ENCODE peak calls at places on chromosome 4, in five cellular contexts. B, I, V, J and D are unnamed samples.

GRCh38 chr4:110193822-110194761 is 4.3 kb downstream of the ELOVL6 start:
- DNase-seq in B (peak), V (peak), I (peak), J (peak), D (peak)

GRCh38 chr4:126869967-126870366 is 762.8 kb upstream of the INTU start:
- DNase-seq in B (no peak), I (no peak), J (no peak), V (no peak), D (no peak)

GRCh38 chr4:54800831-54801530 is 143.2 kb downstream of the KIT start:
- DNase-seq in I (no peak), J (no peak), B (no peak), V (no peak), D (no peak)

GRCh38 chr4:26062221-26062620 is 148.2 kb downstream of the SMIM20 start:
- DNase-seq in V (no peak), B (no peak), I (no peak), J (no peak), D (no peak)

GRCh38 chr4:82043081-82043808 is 330.5 kb downstream of the HNRNPD start:
- DNase-seq in B (peak), I (no peak), J (peak), V (peak), D (peak)

GRCh38 chr4:10951306-10951705 is 266.7 kb upstream of the CLNK start:
- DNase-seq in I (no peak), J (no peak), V (no peak), B (no peak), D (no peak)

GRCh38 chr4:67054901-67055300 is 490.4 kb downstream of the CENPC start:
- DNase-seq in V (no peak), B (no peak), J (no peak), I (no peak), D (no peak)

GRCh38 chr4:8828869-8829268 is 42.8 kb downstream of the HMX1 start:
- DNase-seq in I (no peak), B (no peak), V (peak), J (peak), D (no peak)

GRCh38 chr4:37453004-37453360 is 208.4 kb downstream of the NWD2 start:
- DNase-seq in B (peak), J (peak), I (peak), V (peak), D (peak)

GRCh38 chr4:6179362-6179761 is 21.0 kb downstream of the JAKMIP1 start:
- DNase-seq in J (no peak), I (no peak), B (no peak), V (no peak), D (no peak)

GRCh38 chr4:185945238-185945637 is 123.7 kb upstream of the TLR3 start:
- DNase-seq in J (no peak), B (no peak), V (no peak), I (no peak), D (no peak)

GRCh38 chr4:143389543-143390195 is 53.0 kb downstream of the GAB1 start:
- DNase-seq in I (no peak), V (no peak), B (no peak), J (no peak), D (no peak)

GRCh38 chr4:181225616-181226261 is 1017.5 kb upstream of the TENM3 start:
- DNase-seq in B (peak), I (no peak), V (peak), J (no peak), D (no peak)

GRCh38 chr4:128525387-128525786 is 237.8 kb upstream of the PGRMC2 start:
- DNase-seq in I (no peak), J (no peak), B (no peak), V (no peak), D (no peak)

GRCh38 chr4:107193989-107194388 is 157.9 kb upstream of the DKK2 start:
- DNase-seq in I (no peak), V (no peak), B (no peak), J (no peak), D (no peak)

GRCh38 chr4:60582167-60582566 is 618.0 kb upstream of the ADGRL3 start:
- DNase-seq in B (no peak), J (no peak), I (no peak), V (no peak), D (no peak)

GRCh38 chr4:113673450-113673849 is 88.1 kb downstream of the CAMK2D start:
- DNase-seq in J (no peak), I (no peak), V (peak), B (peak), D (peak)

GRCh38 chr4:26871611-26872010 is 11.0 kb downstream of the STIM2 start:
- DNase-seq in V (no peak), J (no peak), B (peak), I (no peak), D (peak)

GRCh38 chr4:103372002-103372558 is 173.9 kb upstream of the CENPE start:
- DNase-seq in I (no peak), V (no peak), J (no peak), B (no peak), D (no peak)

GRCh38 chr4:7375427-7375826 is 59.3 kb downstream of the PSAPL1 start:
- DNase-seq in J (no peak), V (no peak), I (no peak), B (no peak), D (no peak)

GRCh38 chr4:103397527-103397926 is 199.4 kb upstream of the CENPE start:
- DNase-seq in I (no peak), V (no peak), B (no peak), J (no peak), D (no peak)

GRCh38 chr4:67922697-67923096 is 38.9 kb upstream of the TMPRSS11D start:
- DNase-seq in V (no peak), I (no peak), J (no peak), B (no peak), D (no peak)

GRCh38 chr4:57020467-57021101 is 41.9 kb downstream of the POLR2B start:
- DNase-seq in B (no peak), J (no peak), V (no peak), I (no peak), D (no peak)

GRCh38 chr4:19945501-19945900 is 306.2 kb upstream of the SLIT2 start:
- DNase-seq in B (no peak), I (no peak), J (no peak), V (no peak), D (no peak)

GRCh38 chr4:55781809-55782208 is 37.8 kb upstream of the EXOC1L start:
- DNase-seq in I (no peak), V (no peak), J (no peak), B (no peak), D (no peak)

GRCh38 chr4:16521156-16521915 is 295.1 kb upstream of the TAPT1 start:
- DNase-seq in B (no peak), I (no peak), J (no peak), V (no peak), D (no peak)

GRCh38 chr4:28443371-28443770 is 1582.7 kb downstream of the STIM2 start:
- DNase-seq in B (no peak), I (no peak), J (no peak), V (no peak), D (no peak)

GRCh38 chr4:187309456-187309855 is 585.8 kb upstream of the FAT1 start:
- DNase-seq in I (no peak), V (no peak), J (no peak), B (no peak), D (no peak)

GRCh38 chr4:80446664-80447063 is 111.1 kb downstream of the CFAP299 start:
- DNase-seq in I (no peak), V (no peak), J (no peak), B (no peak), D (no peak)

GRCh38 chr4:138707746-138708145 is 307.8 kb upstream of the NOCT start:
- DNase-seq in I (no peak), B (no peak), J (no peak), V (no peak), D (no peak)

GRCh38 chr4:109977854-109978501 is 65.3 kb downstream of the EGF start:
- DNase-seq in I (no peak), J (no peak), V (no peak), B (peak), D (no peak)

GRCh38 chr4:104591505-104591904 is 96.8 kb upstream of the CXXC4 start:
- DNase-seq in I (peak), J (no peak), B (peak), V (peak), D (peak)

GRCh38 chr4:109411964-109412363 is 21.7 kb upstream of the SEC24B start:
- DNase-seq in I (no peak), J (no peak), B (no peak), V (no peak), D (no peak)

GRCh38 chr4:145605941-145606340 is 13.2 kb upstream of the MMAA start:
- DNase-seq in J (no peak), V (no peak), I (no peak), B (no peak), D (no peak)

GRCh38 chr4:99467908-99468307 is 32.8 kb upstream of the ADH7 start:
- DNase-seq in B (no peak), J (no peak), I (no peak), V (no peak), D (no peak)

GRCh38 chr4:77219266-77219665 is 62.3 kb downstream of the CCNG2 start:
- DNase-seq in I (no peak), B (no peak), J (no peak), V (no peak), D (no peak)

GRCh38 chr4:84965558-84966381 is 720 bp downstream of the WDFY3 start:
- DNase-seq in J (peak), I (peak), V (peak), B (peak), D (peak)

GRCh38 chr4:165210566-165210965 is 3.2 kb downstream of the KLHL2 start:
- DNase-seq in I (no peak), J (no peak), B (no peak), V (no peak), D (no peak)

GRCh38 chr4:165208322-165208652 is 926 bp downstream of the KLHL2 start:
- DNase-seq in B (no peak), J (no peak), I (no peak), V (no peak), D (no peak)

GRCh38 chr4:165207431-165208321 is at the start of gene KLHL2:
- DNase-seq in I (peak), B (peak), V (peak), J (peak), D (peak)

GRCh38 chr4:165209796-165210195 is 2.4 kb downstream of the KLHL2 start:
- DNase-seq in B (no peak), V (no peak), I (no peak), J (no peak), D (no peak)

GRCh38 chr4:165208741-165209388 is 1.5 kb downstream of the KLHL2 start:
- DNase-seq in J (no peak), V (no peak), B (no peak), I (no peak), D (no peak)
- H3K4me3 ChIP-seq in J (peak), V (peak), B (peak), I (peak), D (no peak)

DNA sequence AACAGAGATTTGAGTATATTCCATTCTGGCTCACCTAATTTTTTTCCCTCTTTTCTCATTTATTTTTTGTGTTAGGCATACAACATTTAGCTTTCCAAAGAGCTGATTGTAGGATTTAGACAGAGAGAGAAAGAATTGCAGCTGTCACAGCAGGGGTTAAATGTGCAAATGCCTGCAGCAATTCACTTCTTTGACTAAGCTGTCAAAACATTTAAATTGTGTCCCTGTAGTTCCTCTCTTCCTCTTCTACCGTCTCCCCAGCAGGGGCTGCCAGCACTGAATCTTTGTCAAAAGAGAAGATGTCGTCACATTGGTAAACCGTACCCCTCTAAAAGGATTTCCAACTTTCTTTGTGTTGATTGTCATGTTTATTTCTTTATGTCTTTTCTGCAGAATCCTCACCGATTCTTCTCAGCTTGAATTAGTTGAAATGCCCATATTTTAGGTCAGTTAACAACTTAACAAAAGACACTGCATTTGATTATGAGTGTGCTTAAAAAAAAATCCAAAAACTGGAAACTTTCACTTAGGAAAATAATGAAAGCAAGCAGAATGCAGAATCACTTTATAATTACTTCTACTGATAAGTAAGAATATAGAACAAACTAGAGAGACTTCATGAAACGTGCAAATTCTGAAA is 111.1 kb upstream of the PTPN13 start:
- DNase-seq in I (peak), V (peak), B (peak), J (no peak), D (no peak)
- H3K27ac ChIP-seq in I (peak), V (peak), B (peak), J (no peak), D (no peak)

DNA sequence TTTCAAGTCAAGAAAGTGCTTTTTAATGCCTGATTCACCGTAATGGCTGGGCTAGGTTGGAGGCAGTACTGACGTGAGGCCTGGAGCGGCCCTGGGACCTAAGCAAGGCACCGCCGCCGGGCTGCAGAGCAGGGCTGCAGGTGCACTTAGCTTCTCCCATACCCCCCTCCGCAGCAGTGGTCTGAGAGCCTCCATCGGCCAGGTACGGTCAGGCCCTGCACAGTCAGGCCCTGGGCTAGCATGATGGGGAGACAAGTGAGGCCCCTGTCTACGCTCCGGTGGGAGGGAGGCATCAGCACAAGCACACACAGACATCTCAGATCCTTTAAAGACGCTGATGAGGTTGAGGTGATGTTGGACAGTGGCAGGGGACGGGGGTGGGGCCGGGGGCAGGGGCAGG is 4.7 kb downstream of the MAEA start:
- DNase-seq in V (peak), I (no peak), J (peak), B (no peak), D (no peak)
- H3K4me3 ChIP-seq in V (no peak), I (no peak), J (no peak), B (no peak), D (no peak)

DNA sequence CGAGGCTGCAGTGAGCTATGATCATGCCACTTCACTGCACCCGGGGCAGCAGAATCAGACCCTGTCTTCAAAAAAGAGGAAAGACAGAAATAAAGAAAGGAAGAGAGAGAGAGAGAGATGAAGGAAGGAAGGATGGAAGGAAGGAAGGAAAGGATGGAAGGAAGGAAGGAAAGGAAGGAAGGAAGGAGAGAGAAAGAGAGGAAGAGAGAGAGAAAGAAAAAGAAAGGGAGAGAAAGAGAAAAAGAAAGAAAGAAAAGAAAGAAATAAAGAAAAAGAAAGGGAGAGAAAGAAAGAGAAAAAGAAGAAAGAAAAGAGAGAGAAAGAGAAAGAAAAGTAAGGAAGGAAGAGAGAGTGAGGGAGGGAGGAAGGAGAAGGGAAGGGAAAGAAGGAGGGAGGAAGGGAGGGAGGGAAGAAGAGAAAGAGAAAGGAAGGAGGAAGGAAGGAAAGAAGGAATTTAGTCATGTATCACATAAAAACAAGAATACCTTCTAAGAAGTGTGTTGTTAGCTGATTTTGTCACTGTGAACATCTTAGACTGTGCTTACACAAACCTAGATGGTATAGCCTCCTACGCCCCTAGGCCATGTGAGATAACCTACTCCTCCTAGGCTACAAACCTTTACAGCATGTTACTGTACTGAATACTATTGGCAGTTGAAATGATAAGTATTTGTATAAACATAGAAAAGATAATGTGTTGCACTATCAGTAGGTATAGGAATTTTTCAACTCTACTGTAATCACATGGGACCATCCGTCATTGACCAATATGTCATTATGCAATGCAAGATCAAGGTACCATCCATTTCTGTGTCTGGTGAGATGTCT is 17.4 kb upstream of the AFF1 start:
- DNase-seq in V (no peak), J (no peak), I (no peak), B (no peak), D (no peak)
- H3K27ac ChIP-seq in V (no peak), J (no peak), I (no peak), B (no peak), D (no peak)